ENCODE peak calls at places on chromosomes 12 and 14, in five cellular contexts. V, J, Y, C and D are unnamed samples.

GRCh38 chr12:10982244-10982643 is 4.5 kb downstream of the TAS2R50 start:
- DNase-seq in Y (no peak), V (no peak), C (no peak), J (no peak), D (no peak)

GRCh38 chr12:3341594-3341993 is 149.4 kb upstream of the PRMT8 start:
- DNase-seq in J (no peak), Y (no peak), V (peak), C (no peak), D (no peak)

GRCh38 chr14:20614038-20614840 is 23.1 kb upstream of the RNASE12 start:
- DNase-seq in V (no peak), Y (peak), C (no peak), J (no peak), D (no peak)

GRCh38 chr12:93148412-93148811 is 219.3 kb upstream of the EEA1 start:
- DNase-seq in C (no peak), J (no peak), V (no peak), Y (no peak), D (peak)

GRCh38 chr12:122045262-122045661 is 23.6 kb downstream of the BCL7A start:
- DNase-seq in Y (no peak), V (no peak), C (no peak), J (no peak), D (no peak)

GRCh38 chr12:92503029-92503931 is 199.5 kb upstream of the PLEKHG7 start:
- DNase-seq in Y (no peak), V (no peak), J (no peak), C (no peak), D (no peak)

GRCh38 chr12:27497446-27497845 is 26.6 kb upstream of the PPFIBP1 start:
- DNase-seq in C (no peak), V (no peak), Y (no peak), J (no peak), D (no peak)

GRCh38 chr12:93785262-93786010 is 108.3 kb downstream of the CRADD start:
- DNase-seq in C (no peak), Y (peak), J (peak), V (no peak), D (peak)

GRCh38 chr14:106163316-106163715 is 636.9 kb downstream of the TMEM121 start:
- DNase-seq in Y (no peak), J (no peak), C (no peak), V (no peak), D (no peak)

GRCh38 chr14:87149583-87150354 is 843.2 kb downstream of the GALC start:
- DNase-seq in V (no peak), Y (no peak), C (no peak), J (no peak), D (no peak)

GRCh38 chr14:66330916-66331315 is 155.3 kb upstream of the CCDC196 start:
- DNase-seq in J (no peak), C (no peak), V (no peak), Y (no peak), D (peak)

GRCh38 chr14:94531187-94531586 is 21.9 kb upstream of the SERPINA12 start:
- DNase-seq in C (no peak), V (no peak), J (no peak), Y (no peak), D (no peak)

GRCh38 chr12:25942709-25943108 is 15.8 kb upstream of the RASSF8 start:
- DNase-seq in C (no peak), V (no peak), J (no peak), Y (no peak), D (no peak)

GRCh38 chr12:666766-667308 is 3.6 kb upstream of the NINJ2 start:
- DNase-seq in V (no peak), Y (no peak), J (no peak), C (no peak), D (no peak)

GRCh38 chr14:33570717-33571058 is 380.2 kb downstream of the EGLN3 start:
- DNase-seq in V (no peak), C (no peak), Y (no peak), J (no peak), D (no peak)

GRCh38 chr12:49865782-49866135 is 22.9 kb upstream of the BCDIN3D start:
- DNase-seq in V (no peak), J (no peak), C (no peak), Y (no peak), D (no peak)

GRCh38 chr14:39232554-39233415 is 930 bp upstream of the MIA2 start:
- DNase-seq in V (no peak), C (no peak), Y (peak), J (peak), D (no peak)

GRCh38 chr12:105440037-105440664 is 109.7 kb downstream of the C12orf75 start:
- DNase-seq in Y (no peak), J (no peak), V (no peak), C (no peak), D (no peak)

GRCh38 chr14:88948199-88948598 is 123.7 kb downstream of the TTC8 start:
- DNase-seq in Y (no peak), C (no peak), J (no peak), V (no peak), D (no peak)

GRCh38 chr14:33676135-33676566 is 274.7 kb downstream of the EGLN3 start:
- DNase-seq in V (peak), J (no peak), Y (peak), C (peak), D (no peak)

GRCh38 chr12:122062832-122063690 is 15.5 kb upstream of the MLXIP start:
- DNase-seq in J (no peak), Y (peak), V (no peak), C (no peak), D (peak)

GRCh38 chr12:62194616-62195015 is 65.6 kb upstream of the USP15 start:
- DNase-seq in J (no peak), Y (no peak), V (no peak), C (no peak), D (no peak)

GRCh38 chr14:94543450-94544123 is 17.7 kb upstream of the SERPINA4 start:
- DNase-seq in J (no peak), Y (no peak), C (no peak), V (no peak), D (no peak)

GRCh38 chr14:24381363-24382102 is 13.5 kb downstream of the NFATC4 start:
- DNase-seq in C (no peak), V (peak), Y (no peak), J (no peak), D (no peak)

GRCh38 chr12:114638790-114639435 is 45.1 kb downstream of the TBX3 start:
- DNase-seq in V (no peak), C (no peak), J (no peak), Y (no peak), D (no peak)

GRCh38 chr12:15532364-15532977 is 210.2 kb downstream of the PTPRO start:
- DNase-seq in Y (peak), J (peak), V (peak), C (no peak), D (peak)

GRCh38 chr12:114396869-114397719 is 8.8 kb downstream of the TBX5 start:
- DNase-seq in Y (no peak), V (no peak), J (no peak), C (no peak), D (no peak)

GRCh38 chr14:77889971-77890442 is 90.1 kb downstream of the ADCK1 start:
- DNase-seq in J (no peak), V (no peak), Y (no peak), C (no peak), D (no peak)

GRCh38 chr14:65594153-65594881 is 181.8 kb downstream of the FUT8 start:
- DNase-seq in V (no peak), Y (peak), C (no peak), J (no peak), D (no peak)

GRCh38 chr12:102479099-102479887 is 1.1 kb downstream of the IGF1 start:
- DNase-seq in V (no peak), C (no peak), J (no peak), Y (no peak), D (no peak)

GRCh38 chr12:113889806-113890581 is 76.1 kb downstream of the RBM19 start:
- DNase-seq in J (no peak), C (no peak), V (no peak), Y (no peak), D (no peak)

GRCh38 chr12:308511-308910 is 45.9 kb upstream of the SLC6A13 start:
- DNase-seq in J (no peak), C (no peak), V (no peak), Y (no peak), D (no peak)

GRCh38 chr12:107318554-107318803 is 225.1 kb upstream of the CRY1 start:
- DNase-seq in Y (no peak), J (no peak), C (no peak), V (no peak), D (peak)

GRCh38 chr14:86646688-86647687 is 1117.0 kb downstream of the FLRT2 start:
- DNase-seq in C (no peak), V (no peak), J (peak), Y (no peak), D (no peak)

GRCh38 chr14:78790262-78790661 is 620.1 kb downstream of the NRXN3 start:
- DNase-seq in C (no peak), V (peak), Y (no peak), J (no peak), D (no peak)

GRCh38 chr12:90029317-90029716 is 320.7 kb upstream of the ATP2B1 start:
- DNase-seq in V (no peak), Y (no peak), J (no peak), C (no peak), D (no peak)

GRCh38 chr14:68512088-68512487 is 280.8 kb downstream of the ZFP36L1 start:
- DNase-seq in C (no peak), V (no peak), J (no peak), Y (no peak), D (no peak)

GRCh38 chr12:61646639-61647038 is 613.6 kb upstream of the USP15 start:
- DNase-seq in C (no peak), V (no peak), Y (no peak), J (no peak), D (no peak)

GRCh38 chr14:44788612-44789011 is 173.1 kb downstream of the KLHL28 start:
- DNase-seq in J (no peak), V (no peak), C (no peak), Y (no peak), D (no peak)